ENCODE peak calls at places on chromosomes 13 and 19, in four cellular contexts. M is uterus, X is sigmoid colon, Z is cardiac fibroblast. L is an unnamed sample.

GRCh38 chr13:44128522-44128921 is 245.1 kb upstream of the SERP2 start:
- DNase-seq in Z (peak; percentile 5), M (peak; percentile 56), X (peak; percentile 68), L (no peak)

GRCh38 chr13:113458218-113459065 is 5.2 kb upstream of the ADPRHL1 start:
- DNase-seq in M (peak; percentile 29), X (peak; percentile 77), Z (no peak), L (peak; percentile 20)

GRCh38 chr19:2064788-2065524 is 13.9 kb upstream of the MKNK2 start:
- DNase-seq in Z (no peak), M (no peak), X (peak; percentile 88), L (no peak)

GRCh38 chr13:95275322-95276118 is 25.7 kb downstream of the ABCC4 start:
- DNase-seq in Z (no peak), X (no peak), M (no peak), L (peak; percentile 44)

GRCh38 chr19:46944918-46945628 is 74.6 kb upstream of the NPAS1 start:
- DNase-seq in M (peak; percentile 58), Z (peak; percentile 62), X (peak; percentile 75), L (peak; percentile 53)

GRCh38 chr13:45537506-45537905 is 72.8 kb downstream of the COG3 start:
- DNase-seq in M (no peak), Z (peak; percentile 33), X (no peak), L (no peak)

GRCh38 chr13:56706485-56706884 is 434.2 kb upstream of the PRR20A start:
- DNase-seq in M (no peak), Z (no peak), X (no peak), L (no peak)

GRCh38 chr19:15129856-15130580 is 22.8 kb downstream of the SYDE1 start:
- DNase-seq in Z (no peak), M (no peak), X (peak; percentile 4), L (no peak)

GRCh38 chr13:80988752-80989151 is 647.8 kb upstream of the SPRY2 start:
- DNase-seq in M (no peak), X (no peak), Z (no peak), L (no peak)

GRCh38 chr19:33005440-33005839 is 33.4 kb downstream of the FAAP24 start:
- DNase-seq in Z (no peak), X (no peak), M (no peak), L (no peak)

GRCh38 chr19:35928507-35928906 is 7.7 kb upstream of the LRFN3 start:
- DNase-seq in X (no peak), M (no peak), Z (no peak), L (no peak)

GRCh38 chr19:48683349-48683748 is 10.5 kb upstream of the NTN5 start:
- DNase-seq in X (no peak), M (peak; percentile 46), Z (peak; percentile 68), L (peak; percentile 57)

GRCh38 chr13:110150384-110151091 is 156.4 kb downstream of the COL4A1 start:
- DNase-seq in Z (peak; percentile 32), M (no peak), X (no peak), L (peak; percentile 17)

GRCh38 chr19:36371886-36372285 is 7.1 kb downstream of the ZFP14 start:
- DNase-seq in M (no peak), Z (no peak), X (no peak), L (no peak)

GRCh38 chr19:4521170-4521887 is 3.0 kb upstream of the PLIN4 start:
- DNase-seq in X (no peak), Z (peak; percentile 47), M (no peak), L (no peak)

GRCh38 chr19:9309974-9310446 is 372 bp upstream of the ZNF699 start:
- DNase-seq in Z (peak; percentile 96), X (peak; percentile 96), M (peak; percentile 94), L (peak; percentile 93)

GRCh38 chr13:78595819-78596700 is 7.3 kb downstream of the POU4F1 start:
- DNase-seq in Z (no peak), M (no peak), X (no peak), L (no peak)

GRCh38 chr19:1961545-1961878 is 20.5 kb downstream of the CSNK1G2 start:
- DNase-seq in X (no peak), M (no peak), Z (no peak), L (no peak)

GRCh38 chr19:9958451-9958850 is 22.1 kb upstream of the OLFM2 start:
- DNase-seq in M (no peak), Z (peak; percentile 89), X (no peak), L (peak; percentile 71)

GRCh38 chr13:110306340-110306959 is 507 bp downstream of the COL4A1 start:
- DNase-seq in Z (peak; percentile 51), M (peak; percentile 46), X (peak; percentile 80), L (peak; percentile 68)

GRCh38 chr19:8194528-8195275 is 14.5 kb upstream of the CERS4 start:
- DNase-seq in X (no peak), M (no peak), Z (no peak), L (no peak)

GRCh38 chr13:112636401-112636975 is 48.5 kb upstream of the TUBGCP3 start:
- DNase-seq in X (no peak), Z (no peak), M (peak; percentile 9), L (no peak)

GRCh38 chr13:99955747-99956472 is 15.7 kb downstream of the ZIC5 start:
- DNase-seq in Z (peak; percentile 7), X (no peak), M (no peak), L (peak; percentile 27)

GRCh38 chr19:35262101-35262761 is 6.5 kb upstream of the USF2 start:
- DNase-seq in Z (no peak), M (no peak), X (peak; percentile 59), L (no peak)

GRCh38 chr19:31261651-31262331 is 87.4 kb downstream of the TSHZ3 start:
- DNase-seq in Z (peak; percentile 9), X (no peak), M (no peak), L (peak; percentile 13)

GRCh38 chr13:26996965-26997752 is 174.5 kb downstream of the USP12 start:
- DNase-seq in Z (peak; percentile 29), M (no peak), X (peak; percentile 13), L (no peak)

GRCh38 chr19:7004313-7004931 is 16.8 kb downstream of the MBD3L2B start:
- DNase-seq in M (no peak), X (no peak), Z (no peak), L (no peak)

GRCh38 chr13:110424596-110425443 is 117.7 kb downstream of the COL4A2 start:
- DNase-seq in Z (no peak), X (no peak), M (no peak), L (no peak)

GRCh38 chr13:73073050-73073449 is 14.2 kb downstream of the KLF5 start:
- DNase-seq in M (no peak), X (no peak), Z (no peak), L (peak; percentile 9)

GRCh38 chr19:1211494-1212234 is 6.1 kb downstream of the STK11 start:
- DNase-seq in M (peak; percentile 76), X (no peak), Z (no peak), L (no peak)

GRCh38 chr19:15299568-15300409 is 32.5 kb downstream of the BRD4 start:
- DNase-seq in Z (peak; percentile 77), X (no peak), M (no peak), L (peak; percentile 72)

GRCh38 chr19:12838182-12838890 is at the start of gene MAST1:
- DNase-seq in Z (no peak), M (no peak), X (no peak), L (no peak)

GRCh38 chr19:2129486-2129885 is 21.9 kb downstream of the AP3D1 start:
- DNase-seq in Z (no peak), M (no peak), X (no peak), L (no peak)

GRCh38 chr13:86569119-86569518 is 769.9 kb upstream of the SLITRK6 start:
- DNase-seq in Z (no peak), M (no peak), X (no peak), L (no peak)

GRCh38 chr13:40790232-40790631 is 821 bp downstream of the SLC25A15 start:
- DNase-seq in M (no peak), Z (no peak), X (no peak), L (no peak)
- H3K4me3 ChIP-seq in M (peak overlapping the region; percentile 71), Z (peak overlapping the region; percentile 68), X (peak overlapping the region; percentile 71), L (peak overlapping the region; percentile 69)

DNA sequence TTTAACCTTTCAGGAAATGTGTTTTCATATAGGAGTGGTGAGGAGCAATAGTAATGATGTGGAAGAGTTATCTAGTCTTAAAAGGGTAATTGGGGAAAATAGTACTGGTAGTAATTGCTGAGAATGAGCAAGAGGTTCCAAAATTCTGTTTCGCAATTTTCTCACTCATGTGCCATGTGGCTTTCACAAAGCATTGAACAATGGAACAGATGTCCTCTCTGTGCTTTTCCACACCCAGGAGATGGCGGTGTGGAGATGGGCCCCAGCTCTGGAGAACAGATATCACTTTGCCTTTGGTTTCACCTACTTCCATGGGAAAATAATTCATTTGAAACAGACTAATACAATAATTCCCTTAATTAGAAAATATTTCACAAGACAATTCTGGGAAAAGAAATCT is 170.0 kb upstream of the SLC10A2 start:
- DNase-seq in M (no peak), X (no peak), Z (peak; percentile 52), L (peak; percentile 36)
- TF ChIP-seq CTCF in M (no peak), X (no peak), Z (peak; percentile 35), L (peak; percentile 33)

DNA sequence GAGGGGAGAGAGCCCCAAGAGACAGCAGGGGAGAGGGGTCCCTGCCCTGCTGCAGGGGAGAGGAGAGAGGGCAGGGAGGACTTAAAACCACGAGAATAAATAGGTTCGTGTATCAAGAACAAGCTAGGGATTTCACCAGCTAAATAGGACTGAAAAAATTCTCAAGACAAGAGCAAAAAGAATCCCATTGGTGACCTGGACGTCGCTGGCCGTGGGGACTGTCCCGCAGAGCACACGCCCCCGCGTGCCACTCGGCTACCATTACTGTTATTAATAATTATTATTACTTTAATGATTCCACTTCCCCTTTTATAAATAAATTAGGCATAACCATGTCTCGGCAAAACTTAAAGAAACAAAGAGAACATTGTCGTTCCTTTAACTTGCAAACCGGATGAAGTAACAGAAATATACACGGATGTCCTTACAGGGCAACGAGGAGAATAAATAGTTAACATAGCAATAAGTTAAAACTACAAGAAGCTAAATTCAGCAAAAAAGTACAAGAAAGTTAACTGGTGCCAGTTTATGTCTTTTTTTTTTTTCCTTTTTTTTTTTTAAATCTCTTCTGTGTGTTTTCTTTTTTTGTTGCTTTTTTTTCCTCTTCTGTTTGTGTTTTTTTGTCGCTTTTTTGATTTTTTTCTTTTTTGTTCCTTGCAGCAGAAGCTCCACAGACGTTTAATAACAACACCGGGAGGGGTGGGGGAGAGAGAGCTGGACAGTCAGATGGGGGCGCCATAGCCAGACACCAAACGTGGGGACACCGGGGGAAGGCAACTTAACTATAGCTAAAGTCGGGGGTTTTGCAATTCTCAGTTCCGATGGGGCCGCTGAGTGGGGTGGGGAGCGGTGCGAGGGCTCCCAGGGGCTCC is 16.7 kb downstream of the PRKCSH start:
- DNase-seq in X (no peak), M (no peak), Z (no peak), L (no peak)
- H3K4me3 ChIP-seq in X (no peak overlapping the region), M (no peak overlapping the region), Z (no peak overlapping the region), L (no peak overlapping the region)

GRCh38 chr13:101121608-101122007 is 294.7 kb downstream of the NALCN start:
- DNase-seq in X (no peak), M (no peak), Z (no peak), L (no peak)

GRCh38 chr13:101111894-101112293 is 304.4 kb downstream of the NALCN start:
- DNase-seq in X (no peak), Z (no peak), M (no peak), L (no peak)

GRCh38 chr13:101116826-101117225 is 299.5 kb downstream of the NALCN start:
- DNase-seq in Z (no peak), M (no peak), X (no peak), L (no peak)

GRCh38 chr13:101116381-101116780 is 299.9 kb downstream of the NALCN start:
- DNase-seq in Z (no peak), M (no peak), X (no peak), L (no peak)

DNA sequence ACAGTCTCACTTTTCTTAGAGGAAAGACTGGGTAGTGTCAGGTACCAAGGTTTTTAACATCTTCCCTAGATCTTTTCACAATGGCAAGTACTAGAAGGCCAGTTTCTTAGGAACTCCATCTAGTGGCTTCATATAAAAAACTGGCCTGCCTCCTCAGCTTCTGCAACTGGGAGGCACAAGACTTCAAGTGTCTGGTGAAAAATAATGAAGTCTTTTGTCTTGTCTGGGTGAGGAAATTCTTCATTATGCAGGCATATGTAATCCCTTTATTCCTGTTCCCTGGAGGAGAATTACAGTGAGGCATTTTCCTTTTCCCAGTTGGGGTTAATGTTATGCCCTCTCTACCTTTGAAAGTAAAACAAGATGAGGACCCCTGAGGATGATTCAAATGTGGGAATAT is 300.5 kb downstream of the NALCN start:
- DNase-seq in M (no peak), X (no peak), Z (peak; percentile 26), L (peak; percentile 3)
- TF ChIP-seq CTCF in M (no peak), X (no peak), Z (peak; percentile 20), L (peak; percentile 19)

L was measured in fibroblast of pulmonary artery.